ENCODE peak calls at places on chromosomes 7 and 10, in nine cellular contexts. One of them, this sample, is unnamed.
A peak's percentile ranks its signal among the peaks of the same experiment; 100 is the strongest.

GRCh38 chr7:91941450-91941849 is 788 bp downstream of the AKAP9 start:
- DNase-seq in left ventricle myocardium inferior: peak; percentile 42
- DNase-seq in K562: no peak
- DNase-seq in uterus: no peak
- DNase-seq in fibroblast of lung: peak; percentile 33
- DNase-seq in cardiac muscle cell: peak; percentile 23
- DNase-seq in lower lobe of right lung: peak; percentile 58
- DNase-seq in BJ: no peak
- DNase-seq in psoas muscle: peak; percentile 73
- DNase-seq in this sample: no peak

GRCh38 chr7:106657085-106657991 is 3.6 kb downstream of the CCDC71L start:
- DNase-seq in left ventricle myocardium inferior: no peak
- DNase-seq in K562: no peak
- DNase-seq in uterus: no peak
- DNase-seq in fibroblast of lung: peak; percentile 24
- DNase-seq in cardiac muscle cell: peak; percentile 59
- DNase-seq in lower lobe of right lung: no peak
- DNase-seq in BJ: no peak
- DNase-seq in psoas muscle: no peak
- DNase-seq in this sample: no peak

GRCh38 chr10:68561804-68562649 is 1.9 kb downstream of the TET1 start:
- DNase-seq in left ventricle myocardium inferior: no peak
- DNase-seq in K562: peak; percentile 71
- DNase-seq in uterus: peak; percentile 33
- DNase-seq in fibroblast of lung: peak; percentile 36
- DNase-seq in cardiac muscle cell: peak; percentile 36
- DNase-seq in lower lobe of right lung: no peak
- DNase-seq in BJ: no peak
- DNase-seq in psoas muscle: no peak
- DNase-seq in this sample: no peak

GRCh38 chr10:16965740-16966447 is 148.7 kb upstream of the RSU1 start:
- DNase-seq in left ventricle myocardium inferior: no peak
- DNase-seq in K562: no peak
- DNase-seq in uterus: no peak
- DNase-seq in fibroblast of lung: peak; percentile 100
- DNase-seq in cardiac muscle cell: peak; percentile 97
- DNase-seq in lower lobe of right lung: no peak
- DNase-seq in BJ: peak; percentile 86
- DNase-seq in psoas muscle: no peak
- DNase-seq in this sample: peak; percentile 70

GRCh38 chr10:13939391-13939790 is 352.6 kb downstream of the PRPF18 start:
- DNase-seq in left ventricle myocardium inferior: no peak
- DNase-seq in K562: no peak
- DNase-seq in uterus: no peak
- DNase-seq in fibroblast of lung: peak; percentile 72
- DNase-seq in cardiac muscle cell: peak; percentile 38
- DNase-seq in lower lobe of right lung: no peak
- DNase-seq in BJ: no peak
- DNase-seq in psoas muscle: no peak
- DNase-seq in this sample: no peak

GRCh38 chr7:44622342-44623151 is 16.1 kb downstream of the OGDH start:
- DNase-seq in left ventricle myocardium inferior: no peak
- DNase-seq in K562: no peak
- DNase-seq in uterus: no peak
- DNase-seq in fibroblast of lung: peak; percentile 13
- DNase-seq in cardiac muscle cell: no peak
- DNase-seq in lower lobe of right lung: no peak
- DNase-seq in BJ: no peak
- DNase-seq in psoas muscle: no peak
- DNase-seq in this sample: no peak

GRCh38 chr7:86559096-86559495 is 84.6 kb upstream of the GRM3 start:
- DNase-seq in left ventricle myocardium inferior: no peak
- DNase-seq in K562: no peak
- DNase-seq in uterus: no peak
- DNase-seq in fibroblast of lung: no peak
- DNase-seq in cardiac muscle cell: no peak
- DNase-seq in lower lobe of right lung: no peak
- DNase-seq in BJ: no peak
- DNase-seq in psoas muscle: no peak
- DNase-seq in this sample: no peak

GRCh38 chr10:109773818-109774440 is 149.4 kb downstream of the XPNPEP1 start:
- DNase-seq in left ventricle myocardium inferior: no peak
- DNase-seq in K562: peak; percentile 32
- DNase-seq in uterus: no peak
- DNase-seq in fibroblast of lung: peak; percentile 12
- DNase-seq in cardiac muscle cell: peak; percentile 43
- DNase-seq in lower lobe of right lung: no peak
- DNase-seq in BJ: no peak
- DNase-seq in psoas muscle: no peak
- DNase-seq in this sample: no peak

GRCh38 chr10:117460846-117461765 is 81.4 kb upstream of the EMX2 start:
- DNase-seq in left ventricle myocardium inferior: no peak
- DNase-seq in K562: no peak
- DNase-seq in uterus: peak; percentile 38
- DNase-seq in fibroblast of lung: no peak
- DNase-seq in cardiac muscle cell: no peak
- DNase-seq in lower lobe of right lung: no peak
- DNase-seq in BJ: peak; percentile 83
- DNase-seq in psoas muscle: no peak
- DNase-seq in this sample: no peak

GRCh38 chr7:74306737-74307469 is 17.7 kb downstream of the CLIP2 start:
- DNase-seq in left ventricle myocardium inferior: peak; percentile 54
- DNase-seq in K562: peak; percentile 73
- DNase-seq in uterus: peak; percentile 64
- DNase-seq in fibroblast of lung: peak; percentile 84
- DNase-seq in cardiac muscle cell: peak; percentile 75
- DNase-seq in lower lobe of right lung: no peak
- DNase-seq in BJ: peak; percentile 47
- DNase-seq in psoas muscle: peak; percentile 63
- DNase-seq in this sample: no peak

GRCh38 chr7:29843106-29843505 is 36.8 kb downstream of the WIPF3 start:
- DNase-seq in left ventricle myocardium inferior: no peak
- DNase-seq in K562: no peak
- DNase-seq in uterus: no peak
- DNase-seq in fibroblast of lung: no peak
- DNase-seq in cardiac muscle cell: no peak
- DNase-seq in lower lobe of right lung: no peak
- DNase-seq in BJ: no peak
- DNase-seq in psoas muscle: no peak
- DNase-seq in this sample: no peak

GRCh38 chr10:114413398-114413797 is 9.1 kb upstream of the AFAP1L2 start:
- DNase-seq in left ventricle myocardium inferior: peak; percentile 54
- DNase-seq in K562: no peak
- DNase-seq in uterus: no peak
- DNase-seq in fibroblast of lung: peak; percentile 38
- DNase-seq in cardiac muscle cell: peak; percentile 21
- DNase-seq in lower lobe of right lung: peak; percentile 77
- DNase-seq in BJ: no peak
- DNase-seq in psoas muscle: no peak
- DNase-seq in this sample: no peak

GRCh38 chr10:96532523-96532922 is 18.8 kb upstream of the TLL2 start:
- DNase-seq in left ventricle myocardium inferior: no peak
- DNase-seq in K562: no peak
- DNase-seq in uterus: no peak
- DNase-seq in fibroblast of lung: no peak
- DNase-seq in cardiac muscle cell: peak; percentile 32
- DNase-seq in lower lobe of right lung: no peak
- DNase-seq in BJ: no peak
- DNase-seq in psoas muscle: no peak
- DNase-seq in this sample: no peak

GRCh38 chr7:47952224-47952623 is 4.0 kb upstream of the PKD1L1 start:
- DNase-seq in left ventricle myocardium inferior: no peak
- DNase-seq in K562: no peak
- DNase-seq in uterus: no peak
- DNase-seq in fibroblast of lung: no peak
- DNase-seq in cardiac muscle cell: no peak
- DNase-seq in lower lobe of right lung: no peak
- DNase-seq in BJ: no peak
- DNase-seq in psoas muscle: no peak
- DNase-seq in this sample: no peak

GRCh38 chr10:99945286-99945685 is 64.5 kb downstream of the DNMBP start:
- DNase-seq in left ventricle myocardium inferior: no peak
- DNase-seq in K562: no peak
- DNase-seq in uterus: peak; percentile 59
- DNase-seq in fibroblast of lung: peak; percentile 93
- DNase-seq in cardiac muscle cell: peak; percentile 94
- DNase-seq in lower lobe of right lung: no peak
- DNase-seq in BJ: peak; percentile 74
- DNase-seq in psoas muscle: no peak
- DNase-seq in this sample: peak; percentile 70

GRCh38 chr7:39894904-39895303 is 55.2 kb upstream of the CDK13 start:
- DNase-seq in left ventricle myocardium inferior: no peak
- DNase-seq in K562: no peak
- DNase-seq in uterus: no peak
- DNase-seq in fibroblast of lung: no peak
- DNase-seq in cardiac muscle cell: peak; percentile 4
- DNase-seq in lower lobe of right lung: no peak
- DNase-seq in BJ: no peak
- DNase-seq in psoas muscle: no peak
- DNase-seq in this sample: no peak

GRCh38 chr10:31897506-31897905 is 31.1 kb downstream of the ARHGAP12 start:
- DNase-seq in left ventricle myocardium inferior: no peak
- DNase-seq in K562: no peak
- DNase-seq in uterus: no peak
- DNase-seq in fibroblast of lung: peak; percentile 41
- DNase-seq in cardiac muscle cell: peak; percentile 26
- DNase-seq in lower lobe of right lung: no peak
- DNase-seq in BJ: no peak
- DNase-seq in psoas muscle: no peak
- DNase-seq in this sample: no peak

GRCh38 chr10:117534321-117535044 is 8.1 kb upstream of the EMX2 start:
- DNase-seq in left ventricle myocardium inferior: no peak
- DNase-seq in K562: no peak
- DNase-seq in uterus: no peak
- DNase-seq in fibroblast of lung: no peak
- DNase-seq in cardiac muscle cell: no peak
- DNase-seq in lower lobe of right lung: no peak
- DNase-seq in BJ: no peak
- DNase-seq in psoas muscle: no peak
- DNase-seq in this sample: no peak

GRCh38 chr7:100894860-100895700 is 608 bp downstream of the ACHE start:
- DNase-seq in left ventricle myocardium inferior: peak; percentile 29
- DNase-seq in K562: peak; percentile 68
- DNase-seq in uterus: peak; percentile 66
- DNase-seq in fibroblast of lung: no peak
- DNase-seq in cardiac muscle cell: no peak
- DNase-seq in lower lobe of right lung: no peak
- DNase-seq in BJ: no peak
- DNase-seq in psoas muscle: peak; percentile 89
- DNase-seq in this sample: no peak
- H3K27me3 ChIP-seq in left ventricle myocardium inferior: peaks cover 78% of the 10 kb centered on the region
- H3K27me3 ChIP-seq in K562: no peaks in the 10 kb centered on the region
- H3K27me3 ChIP-seq in uterus: no peaks in the 10 kb centered on the region
- H3K27me3 ChIP-seq in fibroblast of lung: peaks cover 23% of the 10 kb centered on the region
- H3K27me3 ChIP-seq in cardiac muscle cell: peaks cover 25% of the 10 kb centered on the region
- H3K27me3 ChIP-seq in lower lobe of right lung: peaks cover 63% of the 10 kb centered on the region
- H3K27me3 ChIP-seq in BJ: peaks cover 13% of the 10 kb centered on the region
- H3K27me3 ChIP-seq in psoas muscle: no peaks in the 10 kb centered on the region
- H3K27me3 ChIP-seq in this sample: peaks cover 29% of the 10 kb centered on the region

DNA sequence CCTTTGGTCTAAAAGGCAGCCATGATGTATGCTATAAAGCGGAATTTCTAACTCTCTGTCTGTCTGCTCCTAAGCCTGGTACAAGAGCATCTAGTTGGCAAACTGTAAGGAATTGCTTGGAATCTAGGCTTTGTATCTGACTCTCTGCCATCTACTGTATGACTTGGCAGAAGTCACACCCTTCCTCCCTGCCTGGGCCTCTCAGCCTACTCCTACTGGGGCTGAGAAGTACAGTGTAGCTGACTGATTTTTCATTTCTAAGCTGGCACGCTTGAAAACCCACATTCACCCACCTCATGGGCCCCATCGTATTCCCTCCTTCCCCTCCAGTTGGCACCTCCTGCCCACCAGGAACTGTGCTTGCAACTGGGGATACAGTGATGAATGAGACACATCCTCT is 435.2 kb downstream of the PLXNA4 start:
- DNase-seq in left ventricle myocardium inferior: no peak
- DNase-seq in K562: no peak
- DNase-seq in uterus: no peak
- DNase-seq in fibroblast of lung: peak; percentile 26
- DNase-seq in cardiac muscle cell: peak; percentile 3
- DNase-seq in lower lobe of right lung: no peak
- DNase-seq in BJ: no peak
- DNase-seq in psoas muscle: no peak
- DNase-seq in this sample: no peak
- H3K27me3 ChIP-seq in left ventricle myocardium inferior: no peaks in the 10 kb centered on the region
- H3K27me3 ChIP-seq in K562: peaks cover 55% of the 10 kb centered on the region
- H3K27me3 ChIP-seq in uterus: no peaks in the 10 kb centered on the region
- H3K27me3 ChIP-seq in fibroblast of lung: no peaks in the 10 kb centered on the region
- H3K27me3 ChIP-seq in cardiac muscle cell: no peaks in the 10 kb centered on the region
- H3K27me3 ChIP-seq in lower lobe of right lung: no peaks in the 10 kb centered on the region
- H3K27me3 ChIP-seq in BJ: no peaks in the 10 kb centered on the region
- H3K27me3 ChIP-seq in psoas muscle: no peaks in the 10 kb centered on the region
- H3K27me3 ChIP-seq in this sample: no peaks in the 10 kb centered on the region

GRCh38 chr10:133238066-133238804 is 580 bp downstream of the VENTX start:
- DNase-seq in left ventricle myocardium inferior: no peak
- DNase-seq in K562: no peak
- DNase-seq in uterus: no peak
- DNase-seq in fibroblast of lung: no peak
- DNase-seq in cardiac muscle cell: no peak
- DNase-seq in lower lobe of right lung: no peak
- DNase-seq in BJ: no peak
- DNase-seq in psoas muscle: no peak
- DNase-seq in this sample: no peak

GRCh38 chr10:133236411-133237240 is 1.0 kb upstream of the VENTX start:
- DNase-seq in left ventricle myocardium inferior: no peak
- DNase-seq in K562: no peak
- DNase-seq in uterus: no peak
- DNase-seq in fibroblast of lung: no peak
- DNase-seq in cardiac muscle cell: no peak
- DNase-seq in lower lobe of right lung: no peak
- DNase-seq in BJ: no peak
- DNase-seq in psoas muscle: no peak
- DNase-seq in this sample: no peak

GRCh38 chr10:133235891-133236321 is 1.7 kb upstream of the VENTX start:
- DNase-seq in left ventricle myocardium inferior: no peak
- DNase-seq in K562: no peak
- DNase-seq in uterus: no peak
- DNase-seq in fibroblast of lung: no peak
- DNase-seq in cardiac muscle cell: no peak
- DNase-seq in lower lobe of right lung: no peak
- DNase-seq in BJ: no peak
- DNase-seq in psoas muscle: no peak
- DNase-seq in this sample: no peak

GRCh38 chr10:133235265-133235664 is 2.4 kb upstream of the VENTX start:
- DNase-seq in left ventricle myocardium inferior: no peak
- DNase-seq in K562: peak; percentile 69
- DNase-seq in uterus: no peak
- DNase-seq in fibroblast of lung: no peak
- DNase-seq in cardiac muscle cell: no peak
- DNase-seq in lower lobe of right lung: peak; percentile 72
- DNase-seq in BJ: no peak
- DNase-seq in psoas muscle: no peak
- DNase-seq in this sample: no peak

GRCh38 chr10:133237241-133238065 is at the start of gene VENTX:
- DNase-seq in left ventricle myocardium inferior: no peak
- DNase-seq in K562: no peak
- DNase-seq in uterus: no peak
- DNase-seq in fibroblast of lung: no peak
- DNase-seq in cardiac muscle cell: no peak
- DNase-seq in lower lobe of right lung: no peak
- DNase-seq in BJ: no peak
- DNase-seq in psoas muscle: no peak
- DNase-seq in this sample: no peak
- H3K27me3 ChIP-seq in left ventricle myocardium inferior: peaks cover 99% of the 10 kb centered on the region
- H3K27me3 ChIP-seq in K562: no peaks in the 10 kb centered on the region
- H3K27me3 ChIP-seq in uterus: peaks cover 10% of the 10 kb centered on the region
- H3K27me3 ChIP-seq in fibroblast of lung: peaks cover 45% of the 10 kb centered on the region
- H3K27me3 ChIP-seq in cardiac muscle cell: peaks cover 74% of the 10 kb centered on the region
- H3K27me3 ChIP-seq in lower lobe of right lung: peaks cover 82% of the 10 kb centered on the region
- H3K27me3 ChIP-seq in BJ: peaks cover 23% of the 10 kb centered on the region
- H3K27me3 ChIP-seq in psoas muscle: peaks cover 8% of the 10 kb centered on the region
- H3K27me3 ChIP-seq in this sample: peaks cover 31% of the 10 kb centered on the region

GRCh38 chr7:155395176-155395797 is 62.6 kb upstream of the EN2 start:
- DNase-seq in left ventricle myocardium inferior: no peak
- DNase-seq in K562: no peak
- DNase-seq in uterus: no peak
- DNase-seq in fibroblast of lung: no peak
- DNase-seq in cardiac muscle cell: no peak
- DNase-seq in lower lobe of right lung: no peak
- DNase-seq in BJ: no peak
- DNase-seq in psoas muscle: peak; percentile 26
- DNase-seq in this sample: no peak
- H3K27me3 ChIP-seq in left ventricle myocardium inferior: peaks cover 95% of the 10 kb centered on the region
- H3K27me3 ChIP-seq in K562: peaks cover 82% of the 10 kb centered on the region
- H3K27me3 ChIP-seq in uterus: no peaks in the 10 kb centered on the region
- H3K27me3 ChIP-seq in fibroblast of lung: no peaks in the 10 kb centered on the region
- H3K27me3 ChIP-seq in cardiac muscle cell: peaks cover 63% of the 10 kb centered on the region
- H3K27me3 ChIP-seq in lower lobe of right lung: peaks cover 10% of the 10 kb centered on the region
- H3K27me3 ChIP-seq in BJ: peaks cover 3% of the 10 kb centered on the region
- H3K27me3 ChIP-seq in psoas muscle: no peaks in the 10 kb centered on the region
- H3K27me3 ChIP-seq in this sample: no peaks in the 10 kb centered on the region

This sample was measured in right atrium auricular region.